ENCODE peak calls at places on chromosomes 11 and 22, in five cellular contexts. F, N, K, T and R are unnamed samples.

GRCh38 chr22:24994070-24994763 is 41.7 kb downstream of the KIAA1671 start:
- DNase-seq in F (peak; percentile 74), N (peak; percentile 79), K (no peak), T (no peak), R (no peak)

GRCh38 chr22:48855013-48855412 is 972.7 kb downstream of the BRD1 start:
- DNase-seq in F (no peak), N (no peak), K (no peak), T (no peak), R (no peak)

GRCh38 chr11:15107730-15108515 is 6.8 kb upstream of the INSC start:
- DNase-seq in F (no peak), N (no peak), K (peak; percentile 55), T (no peak), R (no peak)

GRCh38 chr11:19913236-19913892 is 200.7 kb downstream of the NAV2 start:
- DNase-seq in F (no peak), N (no peak), K (no peak), T (no peak), R (no peak)

GRCh38 chr11:66970808-66971442 is 4.2 kb upstream of the C11orf86 start:
- DNase-seq in F (peak; percentile 71), N (no peak), K (peak; percentile 100), T (no peak), R (no peak)

GRCh38 chr11:108035690-108036089 is 27.0 kb downstream of the CUL5 start:
- DNase-seq in F (no peak), N (no peak), K (peak; percentile 38), T (no peak), R (no peak)

GRCh38 chr11:32232516-32232915 is 141.6 kb downstream of the RCN1 start:
- DNase-seq in F (no peak), N (no peak), K (no peak), T (no peak), R (no peak)

GRCh38 chr11:5204787-5205186 is 4.3 kb upstream of the OR51V1 start:
- DNase-seq in F (peak; percentile 22), N (no peak), K (peak; percentile 90), T (no peak), R (no peak)

GRCh38 chr11:34416746-34417145 is 22.0 kb upstream of the CAT start:
- DNase-seq in F (no peak), N (no peak), K (no peak), T (no peak), R (no peak)

GRCh38 chr11:57213282-57214086 is 23.6 kb downstream of the APLNR start:
- DNase-seq in F (no peak), N (peak; percentile 72), K (peak; percentile 21), T (no peak), R (no peak)

GRCh38 chr11:46868912-46869311 is 22.8 kb upstream of the CKAP5 start:
- DNase-seq in F (no peak), N (no peak), K (no peak), T (no peak), R (no peak)

GRCh38 chr11:92225206-92225562 is 566 bp downstream of the FAT3 start:
- DNase-seq in F (no peak), N (no peak), K (no peak), T (peak; percentile 40), R (peak; percentile 77)

GRCh38 chr11:6656581-6656915 is 939 bp upstream of the DCHS1 start:
- DNase-seq in F (no peak), N (no peak), K (no peak), T (no peak), R (no peak)

GRCh38 chr11:38819986-38820385 is 2221.9 kb upstream of the RAG2 start:
- DNase-seq in F (no peak), N (no peak), K (no peak), T (no peak), R (no peak)

GRCh38 chr11:58334708-58335107 is 24.2 kb downstream of the OR5B17 start:
- DNase-seq in F (peak; percentile 38), N (no peak), K (peak; percentile 89), T (no peak), R (no peak)

GRCh38 chr11:47986742-47987141 is 6.4 kb downstream of the PTPRJ start:
- DNase-seq in F (peak; percentile 55), N (no peak), K (no peak), T (no peak), R (no peak)

GRCh38 chr11:101436511-101437142 is 147.2 kb downstream of the TRPC6 start:
- DNase-seq in F (peak; percentile 54), N (peak; percentile 67), K (peak; percentile 49), T (peak; percentile 42), R (no peak)

GRCh38 chr22:43293259-43293658 is 49.9 kb downstream of the SCUBE1 start:
- DNase-seq in F (no peak), N (no peak), K (no peak), T (peak; percentile 49), R (no peak)

GRCh38 chr11:125188021-125188420 is 23.5 kb downstream of the PKNOX2 start:
- DNase-seq in F (no peak), N (no peak), K (peak; percentile 54), T (no peak), R (no peak)

GRCh38 chr11:115226556-115226955 is 277.7 kb downstream of the CADM1 start:
- DNase-seq in F (no peak), N (peak; percentile 84), K (peak; percentile 84), T (no peak), R (peak; percentile 66)

GRCh38 chr11:26137651-26138050 is 194.3 kb upstream of the ANO3 start:
- DNase-seq in F (no peak), N (no peak), K (no peak), T (no peak), R (no peak)

GRCh38 chr22:22079404-22080148 is 97.0 kb upstream of the TOP3B start:
- DNase-seq in F (no peak), N (no peak), K (no peak), T (no peak), R (no peak)

GRCh38 chr11:47175746-47176327 is 842 bp downstream of the ARFGAP2 start:
- DNase-seq in F (no peak), N (no peak), K (no peak), T (no peak), R (no peak)

GRCh38 chr11:110056956-110057355 is 36.2 kb upstream of the ZC3H12C start:
- DNase-seq in F (no peak), N (no peak), K (no peak), T (no peak), R (no peak)

GRCh38 chr11:100942016-100942415 is 187.6 kb downstream of the PGR start:
- DNase-seq in F (no peak), N (no peak), K (peak; percentile 45), T (peak; percentile 10), R (no peak)

GRCh38 chr11:6353367-6353987 is 33.2 kb upstream of the CAVIN3 start:
- DNase-seq in F (peak; percentile 78), N (peak; percentile 90), K (peak; percentile 40), T (peak; percentile 31), R (no peak)

GRCh38 chr22:36279219-36279666 is 26.3 kb downstream of the APOL1 start:
- DNase-seq in F (no peak), N (no peak), K (no peak), T (no peak), R (no peak)

GRCh38 chr11:126334665-126335462 is 20.6 kb upstream of the ST3GAL4 start:
- DNase-seq in F (no peak), N (no peak), K (peak; percentile 76), T (no peak), R (peak; percentile 77)

GRCh38 chr11:46588131-46588530 is 5.7 kb downstream of the AMBRA1 start:
- DNase-seq in F (no peak), N (no peak), K (peak; percentile 78), T (no peak), R (peak; percentile 14)

GRCh38 chr22:35743466-35743865 is 25.8 kb downstream of the APOL5 start:
- DNase-seq in F (no peak), N (no peak), K (peak; percentile 19), T (no peak), R (no peak)

GRCh38 chr11:73625690-73626318 is 20.6 kb upstream of the PLEKHB1 start:
- DNase-seq in F (peak; percentile 84), N (peak; percentile 78), K (peak; percentile 59), T (peak; percentile 74), R (no peak)

GRCh38 chr11:73633999-73634398 is 12.4 kb upstream of the PLEKHB1 start:
- DNase-seq in F (no peak), N (no peak), K (no peak), T (no peak), R (no peak)

GRCh38 chr11:73632996-73633395 is 13.4 kb upstream of the PLEKHB1 start:
- DNase-seq in F (no peak), N (no peak), K (no peak), T (no peak), R (no peak)

GRCh38 chr11:73629907-73630306 is 16.5 kb upstream of the PLEKHB1 start:
- DNase-seq in F (no peak), N (no peak), K (no peak), T (no peak), R (no peak)
- TF ChIP-seq CTCF in F (no peak), N (no peak), K (no peak), T (no peak), R (no peak)

DNA sequence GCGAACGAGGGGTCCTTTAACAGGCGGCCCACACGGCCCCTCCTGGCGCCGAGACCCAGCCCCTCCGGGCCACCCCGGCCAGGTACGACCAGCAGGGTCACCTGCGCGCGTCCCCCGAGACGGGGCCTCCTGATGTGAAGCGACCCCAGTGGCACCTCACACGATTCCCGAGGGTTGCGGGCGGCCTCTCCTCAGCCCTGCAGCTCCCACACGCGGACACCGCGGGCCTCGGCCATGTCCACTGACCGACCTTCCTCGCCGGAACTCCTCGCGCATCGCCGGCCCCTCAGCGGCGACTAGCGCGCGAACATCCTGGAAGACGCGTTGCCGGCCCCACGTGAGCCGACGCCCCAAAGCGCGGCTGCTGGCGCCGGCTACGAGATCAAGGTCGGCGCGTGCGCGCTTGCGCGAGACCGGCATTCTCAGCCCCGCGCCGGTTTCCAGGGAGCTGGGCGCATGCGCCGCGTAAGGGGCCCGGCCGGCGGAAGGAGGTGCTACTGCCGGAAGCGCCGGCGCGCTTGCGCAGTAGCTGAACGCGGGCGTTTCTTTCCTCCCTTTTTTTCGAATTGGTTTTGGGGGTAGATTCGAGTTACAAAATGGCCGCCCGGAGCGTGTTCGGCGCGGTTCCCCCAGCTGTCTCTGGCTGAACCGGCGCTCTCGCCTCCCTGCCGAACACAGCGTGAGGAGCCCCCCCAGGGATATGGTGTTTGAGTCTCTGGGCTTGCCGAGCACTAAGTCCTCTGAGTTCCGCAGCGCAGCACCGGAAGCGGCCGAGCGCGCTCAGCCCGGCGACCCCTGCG is at the start of gene NUP50:
- DNase-seq in F (peak; percentile 96), N (peak; percentile 96), K (peak; percentile 96), T (peak; percentile 98), R (peak; percentile 98)
- TF ChIP-seq CTCF in F (no peak), N (peak; percentile 13), K (peak; percentile 19), T (peak; percentile 9), R (peak; percentile 40)

GRCh38 chr11:118634435-118635236 is 27.2 kb downstream of the PHLDB1 start:
- DNase-seq in F (peak; percentile 76), N (peak; percentile 95), K (peak; percentile 55), T (peak; percentile 88), R (no peak)
- TF ChIP-seq CTCF in F (no peak), N (peak; percentile 51), K (no peak), T (no peak), R (no peak)

DNA sequence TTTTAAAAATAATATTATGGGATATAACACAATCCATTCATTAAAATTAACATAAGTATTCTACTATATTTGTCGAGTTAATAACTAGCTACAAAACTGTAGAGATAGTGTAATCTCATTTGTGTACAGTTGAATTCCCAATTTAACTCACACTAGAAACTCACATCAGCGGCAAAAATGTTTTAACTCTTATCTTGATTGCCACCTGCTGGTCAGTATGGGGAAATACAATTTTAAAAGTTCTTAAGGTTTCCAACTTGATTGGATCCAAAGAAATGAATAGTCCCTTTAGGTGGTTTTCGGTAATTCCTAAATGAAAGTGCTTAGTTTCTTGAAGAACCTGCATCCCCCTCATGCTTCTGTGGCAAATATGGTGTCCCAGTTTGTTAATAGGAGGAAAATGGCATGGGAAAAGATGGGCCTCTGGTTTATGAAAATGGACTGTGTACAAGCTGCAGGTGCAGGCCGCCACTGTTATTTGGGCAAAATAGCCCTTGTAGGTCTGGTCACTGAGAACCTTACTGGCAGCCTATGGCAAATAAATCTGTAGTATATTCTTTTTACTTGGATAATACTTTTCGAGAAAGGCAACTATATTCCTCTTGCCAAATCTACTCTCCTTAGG is 33.7 kb upstream of the SLC17A6 start:
- DNase-seq in F (no peak), N (no peak), K (peak; percentile 23), T (no peak), R (no peak)
- TF ChIP-seq CTCF in F (no peak), N (peak; percentile 77), K (peak; percentile 59), T (peak; percentile 42), R (peak; percentile 86)